ENCODE peak calls at places on chromosomes 3 and 15, in five cellular contexts. Y is NCI-H748 treated with DMSO at 0.1 percent for 48 hours, K is NCI-H1092 treated with DMSO at 0.1 percent for 48 hours, B is MV-4-11, F is fibroblast of pulmonary artery. Q is an unnamed sample.

GRCh38 chr3:55305714-55306485 is 181.2 kb downstream of the WNT5A start:
- DNase-seq in K (no peak), F (peak), B (no peak), Y (no peak), Q (no peak)

GRCh38 chr3:60536420-60536819 is 714.8 kb downstream of the FHIT start:
- DNase-seq in F (no peak), Y (peak), K (peak), B (no peak), Q (no peak)

GRCh38 chr3:53038679-53039375 is 7.0 kb downstream of the SFMBT1 start:
- DNase-seq in Y (no peak), B (no peak), F (no peak), K (no peak), Q (no peak)

GRCh38 chr3:168620854-168621253 is 525.1 kb upstream of the GOLIM4 start:
- DNase-seq in Y (peak), K (peak), B (peak), F (peak), Q (no peak)

GRCh38 chr15:83200589-83200988 is 7.0 kb downstream of the HDGFL3 start:
- DNase-seq in F (no peak), K (no peak), B (no peak), Y (no peak), Q (no peak)

GRCh38 chr3:64094713-64095079 is 71.4 kb upstream of the PSMD6 start:
- DNase-seq in Y (no peak), B (no peak), K (no peak), F (no peak), Q (no peak)

GRCh38 chr3:39000008-39000450 is 51.7 kb downstream of the SCN11A start:
- DNase-seq in B (peak), Y (peak), F (peak), K (peak), Q (no peak)

GRCh38 chr3:71469131-71469430 is 114.4 kb downstream of the FOXP1 start:
- DNase-seq in Y (no peak), F (no peak), B (no peak), K (no peak), Q (no peak)

GRCh38 chr3:169769287-169770181 is at the start of gene ACTRT3:
- DNase-seq in Y (peak), B (peak), F (peak), K (peak), Q (peak)

GRCh38 chr3:16670191-16670590 is 65.0 kb upstream of the DAZL start:
- DNase-seq in B (no peak), K (no peak), Y (no peak), F (no peak), Q (no peak)

GRCh38 chr3:109803274-109803673 is 465.9 kb upstream of the DPPA4 start:
- DNase-seq in B (no peak), F (no peak), Y (no peak), K (no peak), Q (no peak)

GRCh38 chr3:174202561-174202960 is 656.6 kb upstream of the NAALADL2 start:
- DNase-seq in K (no peak), F (peak), Y (peak), B (no peak), Q (no peak)

GRCh38 chr3:108662141-108662738 is 72.7 kb downstream of the DZIP3 start:
- DNase-seq in Y (peak), K (peak), B (peak), F (peak), Q (no peak)

GRCh38 chr3:175620093-175620492 is 761.0 kb downstream of the NAALADL2 start:
- DNase-seq in Y (no peak), F (no peak), K (no peak), B (no peak), Q (no peak)

GRCh38 chr3:171971919-171972526 is 67.4 kb upstream of the FNDC3B start:
- DNase-seq in B (no peak), Y (no peak), F (peak), K (no peak), Q (no peak)

GRCh38 chr15:99442268-99442897 is 123.4 kb upstream of the MEF2A start:
- DNase-seq in F (peak), Y (no peak), B (no peak), K (no peak), Q (no peak)

GRCh38 chr15:78263907-78264303 is 457 bp upstream of the DNAJA4 start:
- DNase-seq in F (no peak), K (no peak), Y (no peak), B (no peak), Q (no peak)

GRCh38 chr3:16181361-16181760 is 6.9 kb downstream of the GALNT15 start:
- DNase-seq in Y (no peak), K (no peak), B (peak), F (no peak), Q (no peak)

GRCh38 chr3:42394579-42395288 is 15.7 kb downstream of the LYZL4 start:
- DNase-seq in Y (peak), F (no peak), K (peak), B (no peak), Q (no peak)

GRCh38 chr15:42033214-42033873 is 12.5 kb upstream of the PLA2G4E start:
- DNase-seq in B (no peak), Y (no peak), K (no peak), F (no peak), Q (peak)

GRCh38 chr15:57231559-57231958 is 144.7 kb upstream of the CGNL1 start:
- DNase-seq in B (no peak), F (no peak), K (no peak), Y (no peak), Q (no peak)